ENCODE peak calls at places on chromosomes 16 and 17, in six cellular contexts. L, V, O, C, W and Q are unnamed samples.

GRCh38 chr16:20074089-20074956 is 633 bp upstream of the GPR139 start:
- DNase-seq in C (no peak), V (no peak), W (no peak), L (no peak), O (no peak), Q (no peak)

GRCh38 chr17:46820592-46821450 is 2.3 kb upstream of the WNT3 start:
- DNase-seq in V (no peak), L (no peak), C (no peak), W (no peak), O (no peak), Q (no peak)

GRCh38 chr17:13490906-13491502 is 110.7 kb downstream of the HS3ST3A1 start:
- DNase-seq in O (no peak), W (no peak), V (no peak), C (no peak), L (no peak), Q (no peak)

GRCh38 chr16:20763461-20764232 is at the start of gene ACSM3:
- DNase-seq in C (peak), L (peak), O (peak), W (peak), V (peak), Q (peak)

GRCh38 chr16:3696425-3697218 is 20.7 kb downstream of the TRAP1 start:
- DNase-seq in W (no peak), V (no peak), O (no peak), L (peak), C (no peak), Q (no peak)

GRCh38 chr17:50967795-50968194 is 101.6 kb upstream of the TOB1 start:
- DNase-seq in C (no peak), V (no peak), O (no peak), W (no peak), L (no peak), Q (no peak)

GRCh38 chr17:20009302-20010098 is at the start of gene SPECC1:
- DNase-seq in V (peak), L (peak), W (peak), O (peak), C (peak), Q (peak)

GRCh38 chr16:88368994-88369393 is 13.8 kb upstream of the ZNF469 start:
- DNase-seq in C (no peak), L (no peak), W (no peak), V (no peak), O (no peak), Q (no peak)

GRCh38 chr16:72588554-72588953 is 416.6 kb upstream of the PMFBP1 start:
- DNase-seq in C (no peak), L (no peak), W (no peak), O (no peak), V (no peak), Q (no peak)

GRCh38 chr17:79850571-79851460 is 11.6 kb upstream of the CBX4 start:
- DNase-seq in C (no peak), L (peak), V (no peak), W (no peak), O (peak), Q (peak)

GRCh38 chr17:66960623-66961022 is 3.9 kb upstream of the CACNG4 start:
- DNase-seq in W (no peak), V (no peak), L (no peak), C (no peak), O (no peak), Q (no peak)

GRCh38 chr17:14211778-14212177 is 24.9 kb downstream of the CDRT15 start:
- DNase-seq in L (peak), V (no peak), C (no peak), W (no peak), O (no peak), Q (no peak)

GRCh38 chr16:83552193-83552592 is 255.6 kb upstream of the HSBP1 start:
- DNase-seq in C (no peak), L (no peak), V (no peak), O (no peak), W (no peak), Q (peak)

GRCh38 chr17:33725675-33726271 is 432.7 kb upstream of the ASIC2 start:
- DNase-seq in L (peak), C (peak), W (no peak), O (peak), V (peak), Q (no peak)

GRCh38 chr16:284204-285120 is 1.5 kb downstream of the PDIA2 start:
- DNase-seq in V (no peak), W (no peak), O (no peak), C (no peak), L (no peak), Q (no peak)

GRCh38 chr17:78146881-78147280 is 696 bp downstream of the C17orf99 start:
- DNase-seq in L (no peak), C (no peak), W (no peak), V (peak), O (no peak), Q (no peak)

GRCh38 chr16:1823821-1824220 is 2.8 kb downstream of the HAGH start:
- DNase-seq in W (no peak), L (peak), C (peak), V (no peak), O (peak), Q (peak)

DNA sequence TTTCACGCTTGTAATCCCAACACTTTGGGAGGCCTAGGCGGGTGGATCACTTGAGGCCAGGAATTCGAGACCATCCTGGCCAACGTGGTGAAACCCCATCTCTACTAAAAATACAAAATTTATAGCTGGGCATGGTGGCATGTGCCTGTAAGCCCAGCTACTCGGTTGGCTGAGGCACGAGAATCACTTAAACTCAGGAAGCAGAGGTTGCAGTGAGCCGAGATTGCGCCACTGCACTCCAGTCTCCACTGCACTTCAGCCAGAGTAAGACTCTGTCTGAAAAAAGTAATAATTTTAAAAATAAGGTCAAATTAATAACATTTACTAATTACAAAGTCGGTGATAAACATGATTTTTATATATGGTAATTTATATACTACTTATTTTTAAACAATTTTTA is 155.9 kb downstream of the AXIN2 start:
- DNase-seq in V (no peak), W (no peak), C (no peak), O (no peak), L (no peak), Q (no peak)
- H3K27ac ChIP-seq in V (no peak), W (no peak), C (no peak), O (no peak), L (no peak), Q (no peak)

GRCh38 chr17:74779948-74780400 is 3.8 kb upstream of the NAT9 start:
- DNase-seq in V (peak), O (no peak), L (no peak), W (peak), C (no peak), Q (no peak)
- H3K27ac ChIP-seq in V (peak), O (no peak), L (no peak), W (peak), C (no peak), Q (no peak)

GRCh38 chr17:64077409-64077808 is 52.5 kb downstream of the ERN1 start:
- DNase-seq in V (no peak), C (no peak), O (no peak), L (no peak), W (no peak), Q (no peak)

GRCh38 chr17:64073771-64074703 is 53.6 kb upstream of the ICAM2 start:
- DNase-seq in W (no peak), C (no peak), L (no peak), V (no peak), O (no peak), Q (no peak)

GRCh38 chr17:64071111-64071510 is 50.7 kb upstream of the ICAM2 start:
- DNase-seq in L (no peak), O (no peak), V (no peak), W (no peak), C (no peak), Q (no peak)

GRCh38 chr17:64070213-64070612 is 49.8 kb upstream of the ICAM2 start:
- DNase-seq in W (no peak), L (no peak), C (no peak), V (no peak), O (no peak), Q (no peak)

GRCh38 chr17:64074704-64075484 is 54.5 kb upstream of the ICAM2 start:
- DNase-seq in O (peak), C (no peak), W (no peak), V (no peak), L (no peak), Q (no peak)
- H3K27ac ChIP-seq in O (peak), C (no peak), W (no peak), V (peak), L (no peak), Q (no peak)

DNA sequence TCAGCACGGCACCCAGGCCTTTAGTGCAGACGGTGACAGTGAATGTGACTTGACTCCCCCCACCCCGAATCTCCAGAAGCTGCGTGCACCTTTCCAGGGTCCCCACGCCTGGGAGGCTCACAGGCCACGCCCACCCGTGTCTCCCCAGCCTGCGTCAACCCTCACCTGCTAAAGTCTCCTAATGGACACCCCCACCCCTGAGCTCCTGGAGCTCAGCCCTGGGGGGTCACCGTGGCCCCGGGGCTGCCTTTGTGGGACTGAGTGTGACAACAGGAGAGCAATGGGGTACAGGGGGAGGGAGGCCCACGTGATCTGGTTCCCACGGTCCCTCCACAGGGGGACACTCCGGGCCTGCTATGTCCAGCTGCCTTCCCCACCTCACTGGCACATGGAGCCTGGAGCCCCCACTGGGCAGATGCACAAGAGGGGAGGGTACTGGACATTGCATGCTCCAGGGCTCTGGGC is 7.4 kb upstream of the FASN start:
- DNase-seq in L (no peak), V (no peak), O (no peak), W (no peak), C (no peak), Q (no peak)
- H3K27ac ChIP-seq in L (no peak), V (peak), O (peak), W (peak), C (no peak), Q (no peak)

GRCh38 chr17:72455562-72455961 is 334.7 kb downstream of the SOX9 start:
- DNase-seq in O (no peak), W (no peak), V (no peak), C (no peak), L (no peak), Q (no peak)
- H3K27ac ChIP-seq in O (peak), W (no peak), V (peak), C (no peak), L (no peak), Q (peak)

DNA sequence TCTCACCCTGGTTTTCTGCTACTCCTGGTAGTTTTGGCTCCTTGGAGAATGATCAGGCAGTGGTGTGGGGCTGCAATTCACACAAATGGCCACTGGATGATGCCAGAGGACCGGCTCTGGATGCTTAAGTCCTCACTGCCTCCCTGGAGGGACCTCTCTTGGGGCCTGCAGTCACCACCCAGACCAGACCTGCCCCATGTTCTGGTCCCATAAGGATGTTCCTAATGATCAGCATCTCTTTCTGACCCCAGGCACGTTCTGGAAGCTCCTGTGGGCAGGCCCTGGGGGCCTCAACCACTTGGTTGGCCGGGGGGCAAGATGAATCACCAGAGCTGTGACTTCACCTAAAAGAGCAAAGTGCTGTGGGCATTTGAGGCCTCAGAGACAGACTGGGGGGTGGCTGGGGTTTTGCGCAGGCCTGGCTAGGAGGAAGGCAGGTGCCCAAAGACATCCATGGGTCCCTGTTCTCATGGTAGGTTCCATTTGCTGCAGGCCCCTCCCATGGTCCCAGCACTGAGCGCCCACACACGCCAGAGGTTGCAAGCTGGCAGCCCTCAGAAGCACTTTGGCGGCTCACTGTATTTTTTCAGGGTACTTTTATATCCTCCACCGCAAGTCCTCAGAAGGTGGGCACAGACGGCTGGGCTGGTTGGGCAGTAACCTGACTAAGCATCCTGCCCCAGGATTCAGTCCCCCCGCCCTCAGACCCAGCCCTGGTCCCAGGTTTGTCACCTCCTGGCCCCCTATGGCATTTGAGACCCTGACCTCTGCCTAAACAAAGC is 53.2 kb downstream of the NT5M start:
- DNase-seq in V (peak), O (peak), W (peak), L (peak), C (peak), Q (peak)
- H3K27ac ChIP-seq in V (no peak), O (peak), W (no peak), L (no peak), C (no peak), Q (no peak)

DNA sequence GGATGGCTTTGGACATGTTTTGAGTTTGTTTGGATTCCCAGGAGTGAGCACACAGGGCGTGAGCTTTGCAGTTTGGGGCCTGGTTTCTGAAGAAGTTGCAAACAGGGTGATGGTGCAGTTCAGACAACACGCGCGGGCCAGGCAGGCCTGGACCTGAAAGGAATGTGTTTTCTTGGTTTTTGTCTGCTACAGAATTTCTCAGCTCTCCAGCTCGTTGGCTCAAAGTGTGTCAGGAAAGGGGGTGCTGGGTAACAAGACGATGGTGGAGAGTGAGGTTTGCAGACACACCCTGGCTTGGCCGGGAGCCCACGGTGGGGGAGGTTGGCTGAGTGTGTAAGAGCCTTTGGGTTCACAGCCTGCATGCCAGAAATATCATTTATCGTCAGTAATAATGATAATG is 82.3 kb downstream of the CMIP start:
- DNase-seq in O (no peak), V (no peak), C (peak), W (no peak), L (peak), Q (peak)
- H3K27ac ChIP-seq in O (peak), V (peak), C (peak), W (no peak), L (peak), Q (peak)

GRCh38 chr16:57266531-57267268 is 17.8 kb downstream of the PLLP start:
- DNase-seq in O (no peak), V (no peak), C (peak), W (peak), L (no peak), Q (no peak)

GRCh38 chr16:57264950-57265371 is 19.5 kb downstream of the PLLP start:
- DNase-seq in L (no peak), C (no peak), O (no peak), W (peak), V (peak), Q (no peak)

GRCh38 chr16:57264381-57264780 is 19.3 kb downstream of the ARL2BP start:
- DNase-seq in V (no peak), C (no peak), O (no peak), L (no peak), W (no peak), Q (no peak)

GRCh38 chr16:57263585-57264351 is 18.7 kb downstream of the ARL2BP start:
- DNase-seq in V (no peak), O (no peak), L (no peak), W (no peak), C (no peak), Q (no peak)

DNA sequence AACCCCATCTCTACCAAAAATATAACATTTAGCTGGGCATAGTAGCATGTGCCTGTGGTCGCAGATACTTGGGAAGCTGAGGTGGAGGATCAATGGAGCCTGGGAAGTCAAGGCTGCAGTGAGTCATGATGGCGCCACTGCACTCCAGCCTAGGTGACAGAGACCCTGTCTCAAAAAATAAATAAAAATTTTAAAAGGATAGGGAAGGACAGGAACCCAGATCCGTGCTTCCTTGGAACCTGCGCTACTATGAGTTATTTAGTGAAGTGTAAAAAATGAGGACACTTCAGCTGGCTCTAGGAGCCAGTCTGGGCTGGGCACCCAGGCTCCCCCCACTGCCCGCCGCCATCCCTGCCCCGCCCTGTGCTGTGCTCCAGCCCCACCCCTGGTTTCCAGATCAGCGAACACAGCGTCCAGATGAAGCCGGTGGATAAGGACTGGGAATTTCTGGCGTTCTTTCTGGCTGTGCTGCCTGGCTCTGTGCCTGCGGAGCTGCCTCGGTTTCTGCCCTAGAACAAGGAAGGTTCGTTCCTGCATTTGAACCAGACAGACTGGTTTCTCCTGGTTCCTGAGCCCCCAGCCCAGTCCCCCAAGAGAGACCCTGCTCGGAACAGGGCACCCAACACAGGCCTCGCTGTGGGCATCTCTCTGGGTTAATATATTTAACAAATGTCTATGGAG is 18.5 kb downstream of the PLLP start:
- DNase-seq in L (peak), W (no peak), V (peak), C (peak), O (no peak), Q (no peak)
- H3K27ac ChIP-seq in L (no peak), W (peak), V (peak), C (peak), O (no peak), Q (no peak)

GRCh38 chr17:72614871-72615626 is 477.4 kb downstream of the SLC39A11 start:
- DNase-seq in O (peak), W (no peak), L (no peak), C (no peak), V (peak), Q (no peak)
- H3K27ac ChIP-seq in O (peak), W (no peak), L (no peak), C (no peak), V (peak), Q (no peak)

GRCh38 chr17:75181110-75181509 is 1.6 kb downstream of the SUMO2 start:
- DNase-seq in O (no peak), W (no peak), L (no peak), C (peak), V (no peak), Q (no peak)
- H3K27ac ChIP-seq in O (peak), W (peak), L (peak), C (no peak), V (peak), Q (no peak)